ENCODE peak calls at places on chromosome 12, in five cellular contexts. C is OCI-LY7, F is WERI-Rb-1, R is GM23248, L is pancreas. B is an unnamed sample.

GRCh38 chr12:59843260-59843843 is 247.5 kb downstream of the SLC16A7 start:
- DNase-seq in C (no peak), F (no peak), R (no peak), L (no peak), B (no peak)

GRCh38 chr12:6451348-6452244 is at the start of gene TAPBPL:
- DNase-seq in C (peak), F (peak), R (peak), L (peak), B (peak)

GRCh38 chr12:57452937-57453509 is 2.1 kb upstream of the INHBE start:
- DNase-seq in C (peak), F (peak), R (peak), L (peak), B (peak)

GRCh38 chr12:49907352-49907751 is 3.7 kb upstream of the FAIM2 start:
- DNase-seq in C (no peak), F (no peak), R (no peak), L (no peak), B (no peak)

GRCh38 chr12:53500119-53500775 is 836 bp upstream of the TARBP2 start:
- DNase-seq in C (no peak), F (no peak), R (peak), L (peak), B (no peak)

GRCh38 chr12:86139671-86140070 is 116.5 kb downstream of the MGAT4C start:
- DNase-seq in C (no peak), F (no peak), R (no peak), L (no peak), B (no peak)

GRCh38 chr12:45216297-45216982 is 545 bp downstream of the ANO6 start:
- DNase-seq in C (peak), F (peak), R (peak), L (peak), B (peak)

GRCh38 chr12:89980236-89980635 is 271.6 kb upstream of the ATP2B1 start:
- DNase-seq in C (no peak), F (no peak), R (peak), L (peak), B (peak)

GRCh38 chr12:221736-222135 is 7.8 kb upstream of the SLC6A12 start:
- DNase-seq in C (no peak), F (no peak), R (no peak), L (no peak), B (no peak)

GRCh38 chr12:3641428-3641883 is 111.5 kb downstream of the CRACR2A start:
- DNase-seq in C (no peak), F (no peak), R (peak), L (no peak), B (no peak)

GRCh38 chr12:40215977-40216376 is 8.8 kb upstream of the LRRK2 start:
- DNase-seq in C (no peak), F (no peak), R (peak), L (no peak), B (no peak)

GRCh38 chr12:3529281-3529680 is 38.3 kb downstream of the PRMT8 start:
- DNase-seq in C (no peak), F (no peak), R (no peak), L (no peak), B (no peak)

GRCh38 chr12:116954700-116955381 is 44.1 kb downstream of the FBXW8 start:
- DNase-seq in C (no peak), F (no peak), R (no peak), L (no peak), B (no peak)

GRCh38 chr12:29350080-29350479 is 30.9 kb downstream of the ERGIC2 start:
- DNase-seq in C (no peak), F (no peak), R (peak), L (no peak), B (peak)

GRCh38 chr12:1418144-1418543 is 176.2 kb downstream of the FBXL14 start:
- DNase-seq in C (no peak), F (no peak), R (no peak), L (no peak), B (no peak)

GRCh38 chr12:46702581-46703344 is 123.0 kb downstream of the SLC38A4 start:
- DNase-seq in C (no peak), F (no peak), R (peak), L (no peak), B (no peak)

GRCh38 chr12:15038137-15038536 is 65.3 kb downstream of the PDE6H start:
- DNase-seq in C (no peak), F (no peak), R (no peak), L (no peak), B (no peak)

GRCh38 chr12:27844427-27845090 is 64.5 kb upstream of the MANSC4 start:
- DNase-seq in C (no peak), F (peak), R (no peak), L (peak), B (no peak)

GRCh38 chr12:6264402-6265037 is 46.0 kb upstream of the PLEKHG6 start:
- DNase-seq in C (no peak), F (no peak), R (no peak), L (no peak), B (no peak)

GRCh38 chr12:132954471-132955048 is 1.5 kb downstream of the ZNF605 start:
- DNase-seq in C (no peak), F (no peak), R (peak), L (no peak), B (peak)
- H3K27ac ChIP-seq in C (no peak), F (peak), R (peak), L (peak), B (peak)

GRCh38 chr12:62211510-62211909 is 48.7 kb upstream of the USP15 start:
- DNase-seq in C (no peak), F (no peak), R (peak), L (no peak), B (no peak)

GRCh38 chr12:62214847-62215246 is 45.4 kb upstream of the USP15 start:
- DNase-seq in C (no peak), F (no peak), R (no peak), L (no peak), B (no peak)

GRCh38 chr12:62217466-62218194 is 42.6 kb upstream of the USP15 start:
- DNase-seq in C (no peak), F (no peak), R (no peak), L (no peak), B (no peak)

GRCh38 chr12:62210422-62210821 is 49.8 kb upstream of the USP15 start:
- DNase-seq in C (peak), F (peak), R (peak), L (no peak), B (peak)

DNA sequence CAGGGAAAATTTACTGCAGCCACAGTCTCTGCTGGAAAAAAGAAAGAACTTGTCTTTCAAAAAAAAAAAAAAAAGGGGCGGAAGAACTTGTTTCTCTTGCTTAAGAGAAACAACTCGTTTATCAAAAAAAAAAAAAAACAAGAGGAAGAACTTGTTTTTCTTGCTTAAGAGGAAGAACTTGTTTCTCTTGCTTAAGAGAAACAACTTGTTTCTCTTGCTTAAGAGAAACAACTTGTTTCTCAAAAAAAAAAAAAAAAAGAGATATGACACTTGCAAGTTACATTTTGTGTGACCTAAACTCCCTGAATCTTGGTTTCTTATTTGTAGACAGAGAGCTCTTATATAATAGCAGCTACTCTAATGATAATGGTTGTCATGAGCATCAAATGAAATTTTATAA is 44.7 kb upstream of the USP15 start:
- DNase-seq in C (no peak), F (no peak), R (no peak), L (no peak), B (no peak)
- H3K27ac ChIP-seq in C (no peak), F (no peak), R (no peak), L (peak), B (no peak)

GRCh38 chr12:8146416-8146771 is 10.4 kb upstream of the ZNF705A start:
- DNase-seq in C (no peak), F (no peak), R (no peak), L (no peak), B (no peak)

GRCh38 chr12:8145754-8146415 is 10.9 kb upstream of the ZNF705A start:
- DNase-seq in C (no peak), F (peak), R (peak), L (peak), B (peak)
- H3K27ac ChIP-seq in C (no peak), F (no peak), R (peak), L (no peak), B (no peak)

GRCh38 chr12:39012870-39013269 is 107.5 kb upstream of the CPNE8 start:
- DNase-seq in C (no peak), F (no peak), R (peak), L (no peak), B (no peak)
- H3K27ac ChIP-seq in C (no peak), F (no peak), R (no peak), L (no peak), B (no peak)

GRCh38 chr12:52147983-52148540 is 43.8 kb downstream of the KRT80 start:
- DNase-seq in C (no peak), F (no peak), R (no peak), L (no peak), B (no peak)

GRCh38 chr12:52149182-52149641 is 42.6 kb downstream of the KRT80 start:
- DNase-seq in C (no peak), F (no peak), R (no peak), L (no peak), B (no peak)

GRCh38 chr12:52148541-52149181 is 43.2 kb downstream of the KRT80 start:
- DNase-seq in C (no peak), F (no peak), R (peak), L (peak), B (no peak)

GRCh38 chr12:52151153-52151858 is 40.5 kb downstream of the KRT80 start:
- DNase-seq in C (no peak), F (no peak), R (no peak), L (no peak), B (no peak)

DNA sequence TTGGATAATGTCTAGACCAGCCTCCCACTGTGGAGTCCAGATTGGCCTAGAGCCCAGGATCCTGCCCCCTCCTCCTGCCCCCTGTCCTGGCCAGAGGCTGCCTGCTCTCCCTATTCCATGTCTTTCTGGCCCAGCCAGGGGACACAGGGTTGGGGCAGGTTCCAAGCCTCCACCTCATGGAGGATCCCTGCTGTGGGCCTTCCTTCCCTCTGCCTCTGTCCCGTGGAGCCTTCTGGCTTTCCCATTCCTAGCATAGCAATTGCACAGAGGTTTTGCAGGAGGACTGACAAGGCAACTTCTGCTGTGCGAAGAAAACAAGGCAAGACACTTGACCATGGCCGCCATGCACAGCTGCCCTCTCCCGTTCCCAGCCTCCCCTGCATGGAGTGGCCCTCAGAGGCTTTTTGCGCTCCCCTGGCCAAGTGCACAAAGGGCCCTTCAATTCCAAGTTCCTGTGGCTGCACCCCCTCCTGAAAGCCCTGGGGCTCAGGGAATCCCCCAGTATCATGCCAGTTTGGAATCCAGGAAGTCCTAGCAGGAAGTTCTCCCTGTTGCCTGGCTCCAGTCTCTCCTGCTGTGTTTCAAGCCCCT is 42.1 kb downstream of the KRT80 start:
- DNase-seq in C (no peak), F (no peak), R (no peak), L (no peak), B (no peak)
- H3K27ac ChIP-seq in C (no peak), F (no peak), R (peak), L (peak), B (no peak)

GRCh38 chr12:104689630-104690029 is 232.9 kb downstream of the CHST11 start:
- DNase-seq in C (no peak), F (no peak), R (no peak), L (no peak), B (no peak)
- H3K27ac ChIP-seq in C (no peak), F (no peak), R (no peak), L (no peak), B (no peak)

GRCh38 chr12:69150083-69150795 is 89.1 kb upstream of the CPSF6 start:
- DNase-seq in C (no peak), F (no peak), R (no peak), L (no peak), B (no peak)

GRCh38 chr12:69154585-69155363 is 84.6 kb upstream of the CPSF6 start:
- DNase-seq in C (peak), F (peak), R (peak), L (peak), B (peak)

GRCh38 chr12:69149262-69149661 is 90.1 kb upstream of the CPSF6 start:
- DNase-seq in C (no peak), F (no peak), R (no peak), L (no peak), B (no peak)

GRCh38 chr12:69151254-69151751 is 88.1 kb upstream of the CPSF6 start:
- DNase-seq in C (no peak), F (no peak), R (no peak), L (no peak), B (no peak)

GRCh38 chr12:69150796-69151127 is 88.6 kb upstream of the CPSF6 start:
- DNase-seq in C (no peak), F (no peak), R (no peak), L (no peak), B (no peak)
- H3K27ac ChIP-seq in C (no peak), F (no peak), R (no peak), L (peak), B (no peak)

DNA sequence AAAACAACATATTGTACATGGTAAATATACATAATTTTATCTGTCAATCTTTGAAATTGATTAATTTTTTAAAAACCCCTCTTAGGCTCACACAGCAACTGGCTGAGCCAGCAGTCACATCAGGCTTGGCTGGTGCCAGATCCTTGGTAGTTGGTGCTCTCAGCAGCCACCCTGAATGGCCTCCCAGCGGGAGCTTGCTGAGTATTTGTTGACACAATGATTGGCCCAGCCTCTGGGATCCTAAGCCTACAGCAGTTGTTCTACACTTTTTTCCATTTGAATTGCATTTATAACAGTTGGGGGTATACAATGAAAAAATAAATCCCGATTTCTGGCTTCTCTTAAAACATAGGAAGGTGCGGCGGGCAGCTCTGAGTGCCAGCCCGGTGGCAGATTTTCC is 11.1 kb downstream of the PRKAB1 start:
- DNase-seq in C (no peak), F (no peak), R (no peak), L (no peak), B (no peak)
- H3K27ac ChIP-seq in C (no peak), F (no peak), R (no peak), L (no peak), B (no peak)

GRCh38 chr12:93087836-93088610 is 158.9 kb upstream of the EEA1 start:
- DNase-seq in C (no peak), F (no peak), R (no peak), L (no peak), B (peak)
- H3K27ac ChIP-seq in C (no peak), F (no peak), R (no peak), L (no peak), B (peak)

B was measured in A673.